ENCODE peak calls at places on chromosomes 2 and 18, in five cellular contexts. One of them, this sample, is unnamed. For H3K4me1 and H3K36me3, the result is how much of the 10 kb centered on the place peaks cover.

GRCh38 chr2:48504647-48505327 is 25.2 kb upstream of the STON1 start:
- DNase-seq in CD8-positive, alpha-beta T cell: no peak
- DNase-seq in CD8-positive, alpha-beta memory T cell: no peak
- DNase-seq in GM23248: peak
- DNase-seq in psoas muscle: no peak
- DNase-seq in this sample: no peak

GRCh38 chr18:44701227-44701626 is 20.5 kb downstream of the SETBP1 start:
- DNase-seq in psoas muscle: no peak
- DNase-seq in CD8-positive, alpha-beta T cell: no peak
- DNase-seq in GM23248: no peak
- DNase-seq in CD8-positive, alpha-beta memory T cell: no peak
- DNase-seq in this sample: no peak

GRCh38 chr2:199810422-199811250 is 40.4 kb downstream of the FTCDNL1 start:
- DNase-seq in CD8-positive, alpha-beta memory T cell: no peak
- DNase-seq in psoas muscle: no peak
- DNase-seq in CD8-positive, alpha-beta T cell: no peak
- DNase-seq in GM23248: peak
- DNase-seq in this sample: no peak

GRCh38 chr2:142065700-142066099 is 65.1 kb downstream of the LRP1B start:
- DNase-seq in CD8-positive, alpha-beta memory T cell: no peak
- DNase-seq in CD8-positive, alpha-beta T cell: no peak
- DNase-seq in GM23248: no peak
- DNase-seq in psoas muscle: no peak
- DNase-seq in this sample: no peak

GRCh38 chr2:236160366-236161081 is 7.7 kb downstream of the GBX2 start:
- DNase-seq in CD8-positive, alpha-beta T cell: no peak
- DNase-seq in CD8-positive, alpha-beta memory T cell: no peak
- DNase-seq in GM23248: no peak
- DNase-seq in psoas muscle: no peak
- DNase-seq in this sample: no peak

GRCh38 chr2:241507430-241508239 is 749 bp downstream of the STK25 start:
- DNase-seq in CD8-positive, alpha-beta memory T cell: peak
- DNase-seq in CD8-positive, alpha-beta T cell: peak
- DNase-seq in psoas muscle: peak
- DNase-seq in GM23248: peak
- DNase-seq in this sample: peak

GRCh38 chr2:106097370-106098000 is 96.6 kb downstream of the UXS1 start:
- DNase-seq in CD8-positive, alpha-beta T cell: peak
- DNase-seq in psoas muscle: no peak
- DNase-seq in GM23248: no peak
- DNase-seq in CD8-positive, alpha-beta memory T cell: peak
- DNase-seq in this sample: no peak

GRCh38 chr2:69978157-69978904 is 16.9 kb upstream of the ASPRV1 start:
- DNase-seq in GM23248: no peak
- DNase-seq in CD8-positive, alpha-beta memory T cell: no peak
- DNase-seq in psoas muscle: no peak
- DNase-seq in CD8-positive, alpha-beta T cell: no peak
- DNase-seq in this sample: no peak

GRCh38 chr2:1993711-1994682 is 249.7 kb upstream of the PXDN start:
- DNase-seq in CD8-positive, alpha-beta T cell: no peak
- DNase-seq in psoas muscle: no peak
- DNase-seq in GM23248: peak
- DNase-seq in CD8-positive, alpha-beta memory T cell: no peak
- DNase-seq in this sample: no peak

GRCh38 chr2:70684846-70685622 is 83.0 kb downstream of the ADD2 start:
- DNase-seq in psoas muscle: no peak
- DNase-seq in GM23248: no peak
- DNase-seq in CD8-positive, alpha-beta memory T cell: no peak
- DNase-seq in CD8-positive, alpha-beta T cell: no peak
- DNase-seq in this sample: no peak

GRCh38 chr2:29733945-29734344 is 187.4 kb downstream of the ALK start:
- DNase-seq in CD8-positive, alpha-beta memory T cell: no peak
- DNase-seq in CD8-positive, alpha-beta T cell: no peak
- DNase-seq in psoas muscle: no peak
- DNase-seq in GM23248: no peak
- DNase-seq in this sample: no peak

GRCh38 chr2:8061219-8061618 is 620.6 kb upstream of the ID2 start:
- DNase-seq in CD8-positive, alpha-beta memory T cell: no peak
- DNase-seq in CD8-positive, alpha-beta T cell: no peak
- DNase-seq in GM23248: no peak
- DNase-seq in psoas muscle: no peak
- DNase-seq in this sample: no peak

GRCh38 chr2:156512451-156512850 is 76.3 kb downstream of the GPD2 start:
- DNase-seq in GM23248: no peak
- DNase-seq in psoas muscle: no peak
- DNase-seq in CD8-positive, alpha-beta memory T cell: no peak
- DNase-seq in CD8-positive, alpha-beta T cell: no peak
- DNase-seq in this sample: no peak

GRCh38 chr2:96508521-96509113 is 3.5 kb upstream of the NEURL3 start:
- DNase-seq in CD8-positive, alpha-beta memory T cell: no peak
- DNase-seq in CD8-positive, alpha-beta T cell: no peak
- DNase-seq in GM23248: no peak
- DNase-seq in psoas muscle: no peak
- DNase-seq in this sample: no peak
- H3K4me3 ChIP-seq in CD8-positive, alpha-beta memory T cell: no peak
- H3K4me3 ChIP-seq in CD8-positive, alpha-beta T cell: peak
- H3K4me3 ChIP-seq in GM23248: no peak
- H3K4me3 ChIP-seq in psoas muscle: no peak
- H3K4me3 ChIP-seq in this sample: no peak

DNA sequence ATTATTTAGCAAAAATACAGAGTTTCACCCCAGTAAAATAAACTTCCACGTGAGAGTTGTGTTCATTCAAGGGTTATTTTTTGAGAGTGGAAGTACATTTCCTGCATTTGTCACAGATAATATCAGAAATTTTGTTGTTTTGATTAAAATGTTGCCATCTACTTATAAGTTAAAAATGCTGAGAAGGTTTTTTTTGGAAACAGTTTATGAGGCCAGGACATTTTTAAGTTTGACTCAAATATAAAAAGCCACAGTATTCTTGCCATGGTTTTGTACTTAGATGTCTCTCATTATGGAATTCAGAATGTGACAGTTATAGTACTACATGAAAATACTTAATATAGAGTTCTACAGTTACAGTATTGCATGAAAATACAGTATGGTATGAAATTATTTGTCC is 44.0 kb downstream of the PDK1 start:
- DNase-seq in CD8-positive, alpha-beta T cell: no peak
- DNase-seq in psoas muscle: no peak
- DNase-seq in GM23248: no peak
- DNase-seq in CD8-positive, alpha-beta memory T cell: no peak
- DNase-seq in this sample: no peak
- H3K4me1 ChIP-seq in CD8-positive, alpha-beta T cell: under half
- H3K4me1 ChIP-seq in psoas muscle: under half
- H3K4me1 ChIP-seq in GM23248: under half
- H3K4me1 ChIP-seq in CD8-positive, alpha-beta memory T cell: under half
- H3K4me1 ChIP-seq in this sample: under half

DNA sequence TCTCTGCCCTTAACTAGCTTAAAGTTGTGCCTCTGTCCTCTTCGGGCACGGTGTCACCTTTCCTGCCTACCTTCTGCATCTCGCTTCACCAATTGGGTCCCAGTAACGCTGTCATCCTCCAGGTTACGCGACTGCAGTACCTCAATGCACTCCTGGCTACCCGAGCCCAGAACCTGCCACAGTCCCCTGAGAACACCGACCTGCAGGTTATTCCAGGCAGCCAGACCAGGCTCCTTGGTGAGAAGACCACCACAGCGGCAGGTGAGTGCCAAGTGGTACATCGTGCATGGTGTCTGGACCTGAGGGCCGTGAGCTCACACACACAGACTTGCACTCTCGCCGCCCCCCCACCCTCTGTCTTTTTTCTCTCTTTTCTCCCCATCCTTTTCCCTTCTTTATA is 12.8 kb downstream of the CNNM3 start:
- DNase-seq in CD8-positive, alpha-beta T cell: no peak
- DNase-seq in psoas muscle: no peak
- DNase-seq in CD8-positive, alpha-beta memory T cell: no peak
- DNase-seq in GM23248: no peak
- DNase-seq in this sample: no peak
- H3K36me3 ChIP-seq in CD8-positive, alpha-beta T cell: half or more
- H3K36me3 ChIP-seq in psoas muscle: under half
- H3K36me3 ChIP-seq in CD8-positive, alpha-beta memory T cell: half or more
- H3K36me3 ChIP-seq in GM23248: under half
- H3K36me3 ChIP-seq in this sample: under half

GRCh38 chr18:8952174-8952573 is 150.3 kb upstream of the NDUFV2 start:
- DNase-seq in CD8-positive, alpha-beta memory T cell: no peak
- DNase-seq in GM23248: no peak
- DNase-seq in psoas muscle: no peak
- DNase-seq in CD8-positive, alpha-beta T cell: no peak
- DNase-seq in this sample: no peak
- H3K4me3 ChIP-seq in CD8-positive, alpha-beta memory T cell: no peak
- H3K4me3 ChIP-seq in GM23248: no peak
- H3K4me3 ChIP-seq in psoas muscle: no peak
- H3K4me3 ChIP-seq in CD8-positive, alpha-beta T cell: no peak
- H3K4me3 ChIP-seq in this sample: no peak

GRCh38 chr2:157839822-157840221 is 36.3 kb downstream of the ACVR1 start:
- DNase-seq in CD8-positive, alpha-beta T cell: no peak
- DNase-seq in CD8-positive, alpha-beta memory T cell: no peak
- DNase-seq in psoas muscle: no peak
- DNase-seq in GM23248: no peak
- DNase-seq in this sample: no peak

GRCh38 chr2:157840568-157841156 is 35.5 kb downstream of the ACVR1 start:
- DNase-seq in CD8-positive, alpha-beta T cell: no peak
- DNase-seq in GM23248: no peak
- DNase-seq in psoas muscle: peak
- DNase-seq in CD8-positive, alpha-beta memory T cell: no peak
- DNase-seq in this sample: peak

GRCh38 chr2:157841485-157841884 is 34.6 kb downstream of the ACVR1 start:
- DNase-seq in GM23248: no peak
- DNase-seq in psoas muscle: no peak
- DNase-seq in CD8-positive, alpha-beta memory T cell: no peak
- DNase-seq in CD8-positive, alpha-beta T cell: no peak
- DNase-seq in this sample: no peak

GRCh38 chr2:157843935-157844334 is 32.2 kb downstream of the ACVR1 start:
- DNase-seq in GM23248: no peak
- DNase-seq in CD8-positive, alpha-beta T cell: no peak
- DNase-seq in psoas muscle: no peak
- DNase-seq in CD8-positive, alpha-beta memory T cell: no peak
- DNase-seq in this sample: no peak

DNA sequence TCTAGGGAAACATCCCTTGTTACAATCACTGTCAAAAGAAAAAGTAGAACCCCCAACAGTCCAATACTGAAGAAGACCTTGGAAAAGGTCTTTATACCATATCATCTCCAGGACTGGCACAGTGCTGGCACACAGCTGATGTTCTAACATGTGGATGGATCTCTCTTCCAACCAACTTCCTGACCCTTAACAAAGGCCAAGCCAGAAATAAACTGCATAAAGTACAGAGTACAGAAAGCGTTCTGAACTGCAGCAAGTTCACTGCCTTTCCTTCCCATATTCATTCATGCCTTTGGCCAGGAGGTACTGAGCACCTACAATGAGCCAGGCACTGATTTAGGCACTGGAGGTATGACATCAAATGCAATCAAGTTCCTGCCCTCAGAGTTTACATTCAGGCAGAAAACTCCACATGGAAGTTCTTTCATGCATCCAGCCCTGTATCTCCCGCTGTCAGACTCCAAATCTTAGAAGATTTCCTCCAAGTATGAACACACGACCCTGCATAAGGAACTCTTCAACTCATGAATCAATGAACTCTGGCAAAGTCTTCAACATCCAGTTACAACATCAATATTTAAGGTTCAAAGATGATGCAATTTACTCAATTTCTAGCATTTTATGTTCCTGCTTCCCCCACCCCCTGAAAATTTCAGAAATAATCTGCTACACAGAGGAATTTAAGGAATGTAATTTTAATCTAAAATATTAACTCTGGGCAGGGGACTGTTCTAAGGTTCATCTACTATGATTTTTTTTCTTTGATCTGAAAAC is 33.8 kb downstream of the ACVR1 start:
- DNase-seq in GM23248: no peak
- DNase-seq in CD8-positive, alpha-beta T cell: no peak
- DNase-seq in psoas muscle: no peak
- DNase-seq in CD8-positive, alpha-beta memory T cell: no peak
- DNase-seq in this sample: peak
- H3K4me1 ChIP-seq in GM23248: under half
- H3K4me1 ChIP-seq in CD8-positive, alpha-beta T cell: under half
- H3K4me1 ChIP-seq in psoas muscle: half or more
- H3K4me1 ChIP-seq in CD8-positive, alpha-beta memory T cell: under half
- H3K4me1 ChIP-seq in this sample: under half

GRCh38 chr2:73269686-73270465 is 14.4 kb downstream of the FBXO41 start:
- DNase-seq in CD8-positive, alpha-beta memory T cell: no peak
- DNase-seq in GM23248: no peak
- DNase-seq in CD8-positive, alpha-beta T cell: no peak
- DNase-seq in psoas muscle: no peak
- DNase-seq in this sample: no peak

GRCh38 chr2:73268368-73268830 is 15.9 kb downstream of the FBXO41 start:
- DNase-seq in GM23248: no peak
- DNase-seq in CD8-positive, alpha-beta memory T cell: no peak
- DNase-seq in CD8-positive, alpha-beta T cell: no peak
- DNase-seq in psoas muscle: no peak
- DNase-seq in this sample: no peak

GRCh38 chr2:73267008-73267407 is 17.3 kb downstream of the FBXO41 start:
- DNase-seq in GM23248: no peak
- DNase-seq in CD8-positive, alpha-beta memory T cell: no peak
- DNase-seq in CD8-positive, alpha-beta T cell: no peak
- DNase-seq in psoas muscle: no peak
- DNase-seq in this sample: no peak

GRCh38 chr2:73268831-73269685 is 15.2 kb downstream of the FBXO41 start:
- DNase-seq in psoas muscle: no peak
- DNase-seq in CD8-positive, alpha-beta memory T cell: peak
- DNase-seq in GM23248: peak
- DNase-seq in CD8-positive, alpha-beta T cell: peak
- DNase-seq in this sample: peak

DNA sequence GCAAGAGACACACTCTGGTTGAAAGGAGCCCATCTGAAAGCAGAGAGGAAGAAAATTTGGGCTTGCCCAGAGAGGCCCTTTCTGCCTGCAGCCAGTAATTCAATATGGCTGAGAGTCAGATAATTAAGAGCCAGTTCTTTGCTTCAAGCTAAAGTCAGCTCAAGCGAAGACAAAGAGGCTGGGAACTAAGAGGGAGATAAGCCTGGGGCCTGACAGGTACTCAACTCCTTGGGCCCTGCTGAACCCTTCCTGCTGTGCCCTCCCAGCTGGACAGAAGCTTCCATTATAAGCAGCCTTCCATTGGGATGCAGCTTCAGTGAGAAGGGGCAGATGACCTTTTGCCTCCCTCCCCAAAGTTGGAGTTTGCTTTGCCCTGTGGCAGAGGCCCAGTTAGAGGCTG is 12.0 kb downstream of the FBXO41 start:
- DNase-seq in CD8-positive, alpha-beta memory T cell: no peak
- DNase-seq in CD8-positive, alpha-beta T cell: no peak
- DNase-seq in psoas muscle: no peak
- DNase-seq in GM23248: no peak
- DNase-seq in this sample: no peak
- H3K36me3 ChIP-seq in CD8-positive, alpha-beta memory T cell: under half
- H3K36me3 ChIP-seq in CD8-positive, alpha-beta T cell: under half
- H3K36me3 ChIP-seq in psoas muscle: under half
- H3K36me3 ChIP-seq in GM23248: under half
- H3K36me3 ChIP-seq in this sample: under half

DNA sequence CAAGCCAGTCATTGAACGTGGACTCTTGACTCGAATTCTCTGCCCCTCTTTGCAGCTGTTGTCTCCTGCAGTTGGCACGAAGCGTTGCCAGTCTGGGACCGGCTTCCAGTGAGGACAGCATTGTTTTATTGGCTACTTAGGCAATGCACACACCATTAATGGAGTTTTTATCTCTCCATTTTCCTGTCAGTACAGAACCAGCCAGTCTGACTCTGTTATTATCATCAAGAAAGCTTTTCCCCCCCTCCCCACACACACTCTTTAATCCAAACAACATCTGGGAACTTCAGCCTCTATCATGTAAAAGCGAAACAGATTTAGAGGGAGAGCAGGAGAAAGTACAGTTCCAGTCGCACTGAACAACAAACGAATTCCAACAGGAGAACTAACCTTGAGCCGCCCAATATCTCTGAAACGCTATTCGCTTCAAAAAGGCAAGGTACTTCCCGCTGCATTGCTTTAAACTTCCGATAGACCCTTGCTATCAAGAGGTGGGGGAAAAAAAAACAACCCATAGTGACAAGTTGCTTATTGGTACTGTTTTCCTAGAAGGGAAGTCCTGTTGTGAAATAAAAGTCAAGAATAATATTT is 38.2 kb downstream of the ACVR1 start:
- DNase-seq in psoas muscle: peak
- DNase-seq in CD8-positive, alpha-beta memory T cell: no peak
- DNase-seq in GM23248: peak
- DNase-seq in CD8-positive, alpha-beta T cell: no peak
- DNase-seq in this sample: peak
- H3K4me3 ChIP-seq in psoas muscle: peak
- H3K4me3 ChIP-seq in CD8-positive, alpha-beta memory T cell: no peak
- H3K4me3 ChIP-seq in GM23248: peak
- H3K4me3 ChIP-seq in CD8-positive, alpha-beta T cell: no peak
- H3K4me3 ChIP-seq in this sample: no peak

This sample was measured in small intestine.